ENCODE peak calls at places on chromosomes 11 and 22, in nine cellular contexts. Z is CD8-positive, alpha-beta T cell; J is gastrocnemius medialis; B is pancreas; F is PC-3; L is left lung; Q is cardiac muscle cell; H is IMR-90; S is hepatocyte. Y is an unnamed sample. For H3K4me1, the result is how much of the 10 kb centered on the place peaks cover.

GRCh38 chr22:30506507-30506968 is 1.0 kb upstream of the SEC14L4 start:
- DNase-seq in F (no peak), L (peak), S (no peak), Q (no peak), H (no peak), J (no peak), Z (no peak), B (no peak), Y (no peak)

GRCh38 chr22:46377566-46378498 is 42.3 kb downstream of the TRMU start:
- DNase-seq in J (no peak), H (no peak), B (peak), S (peak), Q (peak), F (peak), Z (no peak), L (peak), Y (no peak)

GRCh38 chr22:27400811-27401210 is 400.7 kb downstream of the MN1 start:
- DNase-seq in S (no peak), H (no peak), Q (no peak), F (no peak), J (no peak), L (no peak), B (no peak), Z (no peak), Y (no peak)

GRCh38 chr11:43376594-43376993 is 17.9 kb downstream of the TTC17 start:
- DNase-seq in H (peak), S (peak), L (no peak), J (no peak), Q (peak), B (no peak), F (peak), Z (no peak), Y (no peak)

GRCh38 chr11:87666730-87667129 is 508.5 kb downstream of the RAB38 start:
- DNase-seq in Q (no peak), J (no peak), F (no peak), L (no peak), S (no peak), B (no peak), Z (no peak), H (no peak), Y (no peak)

GRCh38 chr22:22110548-22111266 is 128.1 kb upstream of the TOP3B start:
- DNase-seq in J (no peak), S (peak), Q (peak), H (peak), F (peak), B (peak), Z (no peak), L (no peak), Y (no peak)

GRCh38 chr11:47858169-47858543 is 10.0 kb upstream of the NUP160 start:
- DNase-seq in F (peak), J (no peak), S (peak), H (peak), L (no peak), Z (no peak), B (no peak), Q (peak), Y (no peak)

GRCh38 chr11:20126724-20127123 is 33.6 kb downstream of the DBX1 start:
- DNase-seq in B (no peak), Z (no peak), S (no peak), L (no peak), H (no peak), J (no peak), F (peak), Q (no peak), Y (no peak)

GRCh38 chr22:17303840-17304779 is 65.2 kb upstream of the CECR2 start:
- DNase-seq in S (no peak), J (peak), Z (peak), Q (no peak), F (no peak), H (no peak), L (no peak), B (no peak), Y (no peak)

GRCh38 chr11:60880635-60881282 is 13.4 kb downstream of the ZP1 start:
- DNase-seq in B (no peak), L (no peak), F (no peak), S (no peak), H (no peak), Q (no peak), J (no peak), Z (no peak), Y (no peak)

GRCh38 chr11:72240461-72241289 is 3.3 kb downstream of the PHOX2A start:
- DNase-seq in Q (peak), S (peak), F (no peak), B (peak), L (no peak), J (no peak), H (no peak), Z (no peak), Y (no peak)

GRCh38 chr11:72241290-72241781 is 2.6 kb downstream of the PHOX2A start:
- DNase-seq in S (no peak), L (no peak), F (no peak), Z (no peak), J (no peak), Q (no peak), H (no peak), B (no peak), Y (no peak)

GRCh38 chr11:72238492-72239295 is 5.3 kb downstream of the PHOX2A start:
- DNase-seq in L (no peak), F (no peak), B (peak), S (no peak), Z (no peak), Q (no peak), J (no peak), H (no peak), Y (no peak)

GRCh38 chr11:72239296-72239848 is 4.6 kb downstream of the PHOX2A start:
- DNase-seq in H (peak), J (no peak), Z (no peak), Q (peak), B (peak), L (peak), S (peak), F (peak), Y (no peak)

DNA sequence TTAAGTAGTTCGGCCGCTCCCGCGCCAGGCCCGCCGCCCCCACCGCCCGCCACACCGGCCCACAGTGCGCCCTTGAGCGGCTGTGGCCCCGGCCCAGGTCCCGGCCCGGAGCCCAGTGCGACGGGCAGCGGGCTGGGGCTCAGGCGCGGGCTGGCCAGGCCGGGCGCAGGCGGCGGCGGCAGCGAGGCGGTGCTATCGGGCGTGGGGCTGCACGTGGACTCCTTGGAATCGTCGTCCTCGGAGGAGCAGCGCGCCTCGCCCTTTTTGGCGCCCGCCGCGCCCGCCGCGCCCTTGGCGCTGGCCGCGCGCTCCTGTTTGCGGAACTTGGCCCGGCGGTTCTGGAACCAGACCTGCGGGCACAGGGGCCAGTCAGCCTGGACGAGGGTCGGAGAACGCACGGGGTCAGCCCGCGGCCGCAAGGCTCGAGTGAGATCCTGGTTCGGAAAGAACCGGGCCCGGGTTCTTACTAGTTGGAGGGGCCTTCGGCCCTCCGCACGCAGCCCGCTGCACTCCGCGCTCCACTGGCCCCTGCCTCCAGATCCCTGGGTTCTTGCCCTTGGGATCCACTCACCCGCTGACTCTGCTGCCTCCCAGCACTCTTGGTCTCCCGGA is 4.0 kb downstream of the PHOX2A start:
- DNase-seq in Z (no peak), L (no peak), J (no peak), B (no peak), Q (peak), S (peak), F (peak), H (no peak), Y (no peak)
- H3K4me3 ChIP-seq in Z (no peak), L (peak), J (peak), B (no peak), Q (peak), S (no peak), F (peak), H (no peak), Y (peak)

GRCh38 chr22:24142831-24143230 is 38.5 kb upstream of the SUSD2 start:
- DNase-seq in H (no peak), B (no peak), Q (no peak), S (no peak), J (no peak), Z (no peak), L (no peak), F (no peak), Y (no peak)
- H3K4me1 ChIP-seq in H (under half), B (under half), Q (under half), S (under half), J (under half), Z (half or more), L (half or more), F (under half), Y (half or more)

GRCh38 chr22:49973018-49973965 is 12.7 kb downstream of the PIM3 start:
- DNase-seq in F (no peak), S (no peak), B (no peak), L (no peak), H (no peak), Q (peak), Z (no peak), J (no peak), Y (no peak)

GRCh38 chr22:49969751-49970527 is 9.4 kb downstream of the PIM3 start:
- DNase-seq in H (no peak), J (no peak), Q (no peak), B (peak), Z (no peak), F (no peak), L (no peak), S (peak), Y (no peak)

GRCh38 chr22:49970528-49971231 is 10.1 kb downstream of the PIM3 start:
- DNase-seq in Q (peak), J (peak), H (peak), L (peak), F (peak), B (peak), Z (peak), S (peak), Y (peak)

GRCh38 chr22:49972163-49973017 is 11.8 kb downstream of the PIM3 start:
- DNase-seq in Z (no peak), H (no peak), F (no peak), B (peak), L (peak), S (peak), J (no peak), Q (no peak), Y (peak)

DNA sequence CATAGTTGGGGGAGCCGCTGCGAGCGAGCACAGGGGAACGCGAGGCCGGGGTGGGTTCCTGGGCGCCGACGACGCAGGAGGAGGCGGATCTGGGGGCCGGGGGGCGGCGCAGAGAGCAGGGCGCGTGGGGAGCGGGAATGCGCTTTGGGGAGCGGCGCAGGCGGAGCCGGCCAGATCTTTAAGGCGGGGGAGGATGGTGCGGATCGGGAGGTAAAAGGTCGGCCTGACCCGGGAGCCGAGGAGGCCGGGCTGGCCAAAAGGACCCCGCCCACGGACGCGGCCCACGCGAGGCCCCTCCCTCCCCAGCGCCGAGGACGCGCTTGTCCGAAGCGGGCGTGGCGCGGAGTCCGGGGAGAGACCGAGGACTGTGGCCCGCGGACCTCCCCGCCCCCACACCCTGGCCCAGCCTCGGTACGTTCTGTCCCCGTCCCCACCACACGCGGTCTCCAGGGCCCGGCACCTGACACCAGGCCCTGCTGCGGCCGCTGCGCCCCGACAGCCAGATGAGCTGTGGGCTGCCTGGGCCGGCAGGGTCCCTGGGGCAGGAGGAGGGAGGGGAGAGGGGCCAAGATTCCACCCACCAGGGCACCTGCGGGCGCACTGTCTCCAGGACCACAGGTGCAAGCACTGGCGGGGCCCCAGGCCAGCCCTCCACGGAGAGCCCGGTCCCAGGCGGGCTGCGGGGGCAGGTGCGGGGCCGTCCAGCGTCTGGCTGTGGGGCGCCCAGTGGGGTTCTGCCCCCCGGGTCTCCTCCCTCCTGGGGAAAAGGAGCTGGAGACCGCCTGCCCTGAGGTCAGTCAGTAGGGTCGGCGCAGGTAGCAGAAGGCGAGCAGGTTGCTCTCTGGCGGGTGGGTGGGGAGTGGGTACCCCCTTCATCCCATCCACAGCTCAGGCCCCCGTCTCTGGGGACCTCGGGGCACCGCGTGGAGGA is 10.9 kb downstream of the PIM3 start:
- DNase-seq in Z (no peak), L (peak), H (no peak), J (peak), B (no peak), F (peak), S (peak), Q (peak), Y (peak)
- H3K4me3 ChIP-seq in Z (peak), L (peak), H (peak), J (peak), B (peak), F (peak), S (peak), Q (peak), Y (peak)

GRCh38 chr11:34859496-34859895 is 56.7 kb downstream of the APIP start:
- DNase-seq in Z (no peak), S (no peak), Q (no peak), H (no peak), B (no peak), L (no peak), F (no peak), J (no peak), Y (no peak)

GRCh38 chr11:34860518-34860917 is 55.7 kb downstream of the APIP start:
- DNase-seq in L (no peak), F (no peak), S (no peak), H (no peak), B (no peak), Z (no peak), Q (no peak), J (no peak), Y (no peak)

GRCh38 chr11:34863048-34863447 is 53.1 kb downstream of the APIP start:
- DNase-seq in J (no peak), S (no peak), L (no peak), Z (no peak), B (no peak), F (no peak), Q (no peak), H (no peak), Y (no peak)

GRCh38 chr11:34857463-34857862 is 58.7 kb downstream of the APIP start:
- DNase-seq in B (no peak), Q (no peak), Z (no peak), F (no peak), H (no peak), S (no peak), J (no peak), L (no peak), Y (no peak)

GRCh38 chr11:34860034-34860433 is 56.1 kb downstream of the APIP start:
- DNase-seq in L (no peak), Z (no peak), B (no peak), F (peak), J (peak), Q (no peak), S (no peak), H (no peak), Y (no peak)
- H3K4me1 ChIP-seq in L (under half), Z (under half), B (under half), F (under half), J (under half), Q (under half), S (under half), H (under half), Y (under half)

Y was measured in tibial nerve.